ENCODE peak calls at places on chromosomes 7 and 10, in ten cellular contexts. One of them, this sample, is unnamed.

GRCh38 chr7:95324396-95324795 is at the start of gene PON1:
- DNase-seq in CD8-positive, alpha-beta memory T cell: peak; percentile 53
- DNase-seq in NCI-H345: no peak
- DNase-seq in right lobe of liver: peak; percentile 87
- DNase-seq in midbrain: no peak
- DNase-seq in RWPE1: no peak
- DNase-seq in head of caudate nucleus: no peak
- DNase-seq in spleen: peak; percentile 73
- DNase-seq in activated CD8-positive, alpha-beta T cell treated with anti-CD3 and anti-CD28 coated beads for 36 hours: peak; percentile 6
- DNase-seq in CD4-positive, alpha-beta T cell: no peak
- DNase-seq in this sample: peak; percentile 27

GRCh38 chr7:72336382-72336886 is 75.7 kb downstream of the CALN1 start:
- DNase-seq in RWPE1: no peak
- DNase-seq in right lobe of liver: no peak
- DNase-seq in activated CD8-positive, alpha-beta T cell treated with anti-CD3 and anti-CD28 coated beads for 36 hours: no peak
- DNase-seq in NCI-H345: no peak
- DNase-seq in midbrain: no peak
- DNase-seq in CD4-positive, alpha-beta T cell: no peak
- DNase-seq in CD8-positive, alpha-beta memory T cell: no peak
- DNase-seq in spleen: no peak
- DNase-seq in head of caudate nucleus: no peak
- DNase-seq in this sample: no peak

GRCh38 chr7:104980969-104981670 is 32.9 kb upstream of the KMT2E start:
- DNase-seq in right lobe of liver: no peak
- DNase-seq in RWPE1: peak; percentile 63
- DNase-seq in spleen: no peak
- DNase-seq in NCI-H345: peak; percentile 74
- DNase-seq in CD8-positive, alpha-beta memory T cell: no peak
- DNase-seq in head of caudate nucleus: no peak
- DNase-seq in CD4-positive, alpha-beta T cell: no peak
- DNase-seq in activated CD8-positive, alpha-beta T cell treated with anti-CD3 and anti-CD28 coated beads for 36 hours: no peak
- DNase-seq in midbrain: peak; percentile 76
- DNase-seq in this sample: peak; percentile 68

GRCh38 chr10:97025613-97026242 is 160.0 kb downstream of the SLIT1 start:
- DNase-seq in CD4-positive, alpha-beta T cell: peak; percentile 22
- DNase-seq in right lobe of liver: no peak
- DNase-seq in activated CD8-positive, alpha-beta T cell treated with anti-CD3 and anti-CD28 coated beads for 36 hours: peak; percentile 81
- DNase-seq in head of caudate nucleus: peak; percentile 77
- DNase-seq in NCI-H345: no peak
- DNase-seq in midbrain: peak; percentile 73
- DNase-seq in CD8-positive, alpha-beta memory T cell: peak; percentile 61
- DNase-seq in spleen: no peak
- DNase-seq in RWPE1: no peak
- DNase-seq in this sample: peak; percentile 84

GRCh38 chr10:70829543-70829942 is 13.8 kb downstream of the SGPL1 start:
- DNase-seq in head of caudate nucleus: no peak
- DNase-seq in spleen: no peak
- DNase-seq in CD8-positive, alpha-beta memory T cell: no peak
- DNase-seq in CD4-positive, alpha-beta T cell: no peak
- DNase-seq in midbrain: no peak
- DNase-seq in activated CD8-positive, alpha-beta T cell treated with anti-CD3 and anti-CD28 coated beads for 36 hours: no peak
- DNase-seq in right lobe of liver: no peak
- DNase-seq in NCI-H345: no peak
- DNase-seq in RWPE1: no peak
- DNase-seq in this sample: no peak

GRCh38 chr7:6636741-6637543 is at the start of gene ZNF316:
- DNase-seq in right lobe of liver: peak; percentile 78
- DNase-seq in activated CD8-positive, alpha-beta T cell treated with anti-CD3 and anti-CD28 coated beads for 36 hours: peak; percentile 55
- DNase-seq in midbrain: peak; percentile 73
- DNase-seq in spleen: peak; percentile 94
- DNase-seq in head of caudate nucleus: peak; percentile 69
- DNase-seq in RWPE1: peak; percentile 76
- DNase-seq in CD8-positive, alpha-beta memory T cell: peak; percentile 66
- DNase-seq in NCI-H345: peak; percentile 54
- DNase-seq in CD4-positive, alpha-beta T cell: peak; percentile 20
- DNase-seq in this sample: peak; percentile 80

GRCh38 chr10:97866524-97867219 is 17.0 kb downstream of the GOLGA7B start:
- DNase-seq in right lobe of liver: no peak
- DNase-seq in activated CD8-positive, alpha-beta T cell treated with anti-CD3 and anti-CD28 coated beads for 36 hours: no peak
- DNase-seq in CD4-positive, alpha-beta T cell: no peak
- DNase-seq in head of caudate nucleus: no peak
- DNase-seq in NCI-H345: no peak
- DNase-seq in RWPE1: no peak
- DNase-seq in midbrain: no peak
- DNase-seq in spleen: peak; percentile 39
- DNase-seq in CD8-positive, alpha-beta memory T cell: no peak
- DNase-seq in this sample: no peak

GRCh38 chr7:47940482-47941001 is 7.7 kb downstream of the PKD1L1 start:
- DNase-seq in spleen: peak; percentile 83
- DNase-seq in RWPE1: no peak
- DNase-seq in NCI-H345: no peak
- DNase-seq in right lobe of liver: no peak
- DNase-seq in head of caudate nucleus: no peak
- DNase-seq in CD4-positive, alpha-beta T cell: no peak
- DNase-seq in midbrain: no peak
- DNase-seq in activated CD8-positive, alpha-beta T cell treated with anti-CD3 and anti-CD28 coated beads for 36 hours: no peak
- DNase-seq in CD8-positive, alpha-beta memory T cell: no peak
- DNase-seq in this sample: no peak

GRCh38 chr7:30682131-30683083 is at the start of gene CRHR2:
- DNase-seq in midbrain: no peak
- DNase-seq in CD8-positive, alpha-beta memory T cell: no peak
- DNase-seq in right lobe of liver: no peak
- DNase-seq in RWPE1: no peak
- DNase-seq in spleen: no peak
- DNase-seq in activated CD8-positive, alpha-beta T cell treated with anti-CD3 and anti-CD28 coated beads for 36 hours: peak; percentile 56
- DNase-seq in NCI-H345: no peak
- DNase-seq in CD4-positive, alpha-beta T cell: no peak
- DNase-seq in head of caudate nucleus: no peak
- DNase-seq in this sample: no peak

GRCh38 chr7:46939558-46939957 is 642.4 kb downstream of the TNS3 start:
- DNase-seq in spleen: no peak
- DNase-seq in CD4-positive, alpha-beta T cell: no peak
- DNase-seq in right lobe of liver: no peak
- DNase-seq in NCI-H345: no peak
- DNase-seq in midbrain: no peak
- DNase-seq in activated CD8-positive, alpha-beta T cell treated with anti-CD3 and anti-CD28 coated beads for 36 hours: no peak
- DNase-seq in head of caudate nucleus: no peak
- DNase-seq in RWPE1: no peak
- DNase-seq in CD8-positive, alpha-beta memory T cell: no peak
- DNase-seq in this sample: peak; percentile 40

GRCh38 chr10:46515402-46516192 is 40.9 kb downstream of the GPRIN2 start:
- DNase-seq in spleen: peak; percentile 72
- DNase-seq in NCI-H345: no peak
- DNase-seq in CD4-positive, alpha-beta T cell: no peak
- DNase-seq in RWPE1: no peak
- DNase-seq in midbrain: no peak
- DNase-seq in head of caudate nucleus: no peak
- DNase-seq in right lobe of liver: no peak
- DNase-seq in activated CD8-positive, alpha-beta T cell treated with anti-CD3 and anti-CD28 coated beads for 36 hours: no peak
- DNase-seq in CD8-positive, alpha-beta memory T cell: peak; percentile 40
- DNase-seq in this sample: no peak

GRCh38 chr7:133698127-133698526 is 429.0 kb upstream of the LRGUK start:
- DNase-seq in activated CD8-positive, alpha-beta T cell treated with anti-CD3 and anti-CD28 coated beads for 36 hours: no peak
- DNase-seq in RWPE1: no peak
- DNase-seq in midbrain: no peak
- DNase-seq in CD4-positive, alpha-beta T cell: no peak
- DNase-seq in CD8-positive, alpha-beta memory T cell: no peak
- DNase-seq in NCI-H345: no peak
- DNase-seq in spleen: no peak
- DNase-seq in right lobe of liver: no peak
- DNase-seq in head of caudate nucleus: no peak
- DNase-seq in this sample: no peak

GRCh38 chr7:119936876-119937275 is 336.1 kb upstream of the KCND2 start:
- DNase-seq in right lobe of liver: no peak
- DNase-seq in RWPE1: no peak
- DNase-seq in head of caudate nucleus: no peak
- DNase-seq in spleen: no peak
- DNase-seq in CD4-positive, alpha-beta T cell: no peak
- DNase-seq in activated CD8-positive, alpha-beta T cell treated with anti-CD3 and anti-CD28 coated beads for 36 hours: no peak
- DNase-seq in NCI-H345: no peak
- DNase-seq in CD8-positive, alpha-beta memory T cell: no peak
- DNase-seq in midbrain: no peak
- DNase-seq in this sample: no peak

GRCh38 chr10:128046934-128047251 is 79.3 kb downstream of the MKI67 start:
- DNase-seq in CD8-positive, alpha-beta memory T cell: no peak
- DNase-seq in RWPE1: no peak
- DNase-seq in right lobe of liver: no peak
- DNase-seq in spleen: peak; percentile 91
- DNase-seq in NCI-H345: no peak
- DNase-seq in midbrain: no peak
- DNase-seq in activated CD8-positive, alpha-beta T cell treated with anti-CD3 and anti-CD28 coated beads for 36 hours: no peak
- DNase-seq in CD4-positive, alpha-beta T cell: no peak
- DNase-seq in head of caudate nucleus: no peak
- DNase-seq in this sample: no peak

GRCh38 chr10:121490906-121491519 is 107.2 kb downstream of the FGFR2 start:
- DNase-seq in spleen: no peak
- DNase-seq in activated CD8-positive, alpha-beta T cell treated with anti-CD3 and anti-CD28 coated beads for 36 hours: no peak
- DNase-seq in CD4-positive, alpha-beta T cell: no peak
- DNase-seq in head of caudate nucleus: no peak
- DNase-seq in RWPE1: no peak
- DNase-seq in NCI-H345: no peak
- DNase-seq in right lobe of liver: no peak
- DNase-seq in midbrain: no peak
- DNase-seq in CD8-positive, alpha-beta memory T cell: no peak
- DNase-seq in this sample: no peak

GRCh38 chr7:106964455-106964854 is 80.0 kb upstream of the PRKAR2B start:
- DNase-seq in head of caudate nucleus: no peak
- DNase-seq in midbrain: no peak
- DNase-seq in CD8-positive, alpha-beta memory T cell: no peak
- DNase-seq in NCI-H345: peak; percentile 31
- DNase-seq in right lobe of liver: no peak
- DNase-seq in RWPE1: no peak
- DNase-seq in activated CD8-positive, alpha-beta T cell treated with anti-CD3 and anti-CD28 coated beads for 36 hours: no peak
- DNase-seq in spleen: no peak
- DNase-seq in CD4-positive, alpha-beta T cell: no peak
- DNase-seq in this sample: no peak

GRCh38 chr10:128062837-128063563 is 63.2 kb downstream of the MKI67 start:
- DNase-seq in right lobe of liver: no peak
- DNase-seq in head of caudate nucleus: no peak
- DNase-seq in NCI-H345: no peak
- DNase-seq in midbrain: peak; percentile 12
- DNase-seq in activated CD8-positive, alpha-beta T cell treated with anti-CD3 and anti-CD28 coated beads for 36 hours: peak; percentile 73
- DNase-seq in CD4-positive, alpha-beta T cell: peak; percentile 32
- DNase-seq in RWPE1: no peak
- DNase-seq in CD8-positive, alpha-beta memory T cell: peak; percentile 70
- DNase-seq in spleen: peak; percentile 90
- DNase-seq in this sample: peak; percentile 75

GRCh38 chr10:91220194-91220953 is at the start of gene PCGF5:
- DNase-seq in activated CD8-positive, alpha-beta T cell treated with anti-CD3 and anti-CD28 coated beads for 36 hours: peak; percentile 90
- DNase-seq in midbrain: peak; percentile 90
- DNase-seq in spleen: peak; percentile 99
- DNase-seq in RWPE1: peak; percentile 93
- DNase-seq in head of caudate nucleus: peak; percentile 87
- DNase-seq in NCI-H345: peak; percentile 93
- DNase-seq in CD8-positive, alpha-beta memory T cell: peak; percentile 94
- DNase-seq in right lobe of liver: peak; percentile 97
- DNase-seq in CD4-positive, alpha-beta T cell: peak; percentile 95
- DNase-seq in this sample: peak; percentile 97

GRCh38 chr10:78806805-78807221 is 262.0 kb upstream of the ZMIZ1 start:
- DNase-seq in NCI-H345: no peak
- DNase-seq in CD8-positive, alpha-beta memory T cell: no peak
- DNase-seq in head of caudate nucleus: no peak
- DNase-seq in right lobe of liver: no peak
- DNase-seq in activated CD8-positive, alpha-beta T cell treated with anti-CD3 and anti-CD28 coated beads for 36 hours: no peak
- DNase-seq in midbrain: no peak
- DNase-seq in CD4-positive, alpha-beta T cell: no peak
- DNase-seq in RWPE1: peak; percentile 19
- DNase-seq in spleen: no peak
- DNase-seq in this sample: no peak

GRCh38 chr7:96188623-96188991 is 133.3 kb downstream of the SLC25A13 start:
- DNase-seq in CD8-positive, alpha-beta memory T cell: no peak
- DNase-seq in midbrain: no peak
- DNase-seq in CD4-positive, alpha-beta T cell: no peak
- DNase-seq in RWPE1: no peak
- DNase-seq in head of caudate nucleus: peak; percentile 19
- DNase-seq in spleen: no peak
- DNase-seq in activated CD8-positive, alpha-beta T cell treated with anti-CD3 and anti-CD28 coated beads for 36 hours: no peak
- DNase-seq in NCI-H345: no peak
- DNase-seq in right lobe of liver: no peak
- DNase-seq in this sample: no peak

GRCh38 chr10:1594372-1595241 is 142.7 kb downstream of the ADARB2 start:
- DNase-seq in spleen: no peak
- DNase-seq in right lobe of liver: no peak
- DNase-seq in midbrain: no peak
- DNase-seq in NCI-H345: no peak
- DNase-seq in head of caudate nucleus: no peak
- DNase-seq in CD8-positive, alpha-beta memory T cell: no peak
- DNase-seq in RWPE1: no peak
- DNase-seq in CD4-positive, alpha-beta T cell: no peak
- DNase-seq in activated CD8-positive, alpha-beta T cell treated with anti-CD3 and anti-CD28 coated beads for 36 hours: no peak
- DNase-seq in this sample: no peak

GRCh38 chr10:44310762-44311562 is 73.9 kb downstream of the CXCL12 start:
- DNase-seq in right lobe of liver: peak; percentile 86
- DNase-seq in CD4-positive, alpha-beta T cell: peak; percentile 48
- DNase-seq in midbrain: peak; percentile 90
- DNase-seq in spleen: peak; percentile 91
- DNase-seq in CD8-positive, alpha-beta memory T cell: peak; percentile 67
- DNase-seq in activated CD8-positive, alpha-beta T cell treated with anti-CD3 and anti-CD28 coated beads for 36 hours: peak; percentile 79
- DNase-seq in RWPE1: no peak
- DNase-seq in head of caudate nucleus: peak; percentile 90
- DNase-seq in NCI-H345: no peak
- DNase-seq in this sample: peak; percentile 80

GRCh38 chr10:72241853-72242252 is 25.8 kb upstream of the ASCC1 start:
- DNase-seq in NCI-H345: no peak
- DNase-seq in spleen: peak; percentile 31
- DNase-seq in right lobe of liver: peak; percentile 27
- DNase-seq in CD8-positive, alpha-beta memory T cell: no peak
- DNase-seq in RWPE1: no peak
- DNase-seq in activated CD8-positive, alpha-beta T cell treated with anti-CD3 and anti-CD28 coated beads for 36 hours: no peak
- DNase-seq in midbrain: no peak
- DNase-seq in head of caudate nucleus: no peak
- DNase-seq in CD4-positive, alpha-beta T cell: no peak
- DNase-seq in this sample: no peak

GRCh38 chr7:1950623-1951523 is 280.8 kb downstream of the ELFN1 start:
- DNase-seq in spleen: peak; percentile 86
- DNase-seq in RWPE1: no peak
- DNase-seq in right lobe of liver: peak; percentile 54
- DNase-seq in activated CD8-positive, alpha-beta T cell treated with anti-CD3 and anti-CD28 coated beads for 36 hours: peak; percentile 38
- DNase-seq in NCI-H345: peak; percentile 61
- DNase-seq in midbrain: no peak
- DNase-seq in CD4-positive, alpha-beta T cell: no peak
- DNase-seq in head of caudate nucleus: no peak
- DNase-seq in CD8-positive, alpha-beta memory T cell: peak; percentile 50
- DNase-seq in this sample: no peak

GRCh38 chr10:52906046-52906445 is 133.5 kb upstream of the MBL2 start:
- DNase-seq in NCI-H345: no peak
- DNase-seq in midbrain: no peak
- DNase-seq in spleen: no peak
- DNase-seq in activated CD8-positive, alpha-beta T cell treated with anti-CD3 and anti-CD28 coated beads for 36 hours: no peak
- DNase-seq in CD8-positive, alpha-beta memory T cell: no peak
- DNase-seq in head of caudate nucleus: peak; percentile 11
- DNase-seq in RWPE1: peak; percentile 18
- DNase-seq in CD4-positive, alpha-beta T cell: no peak
- DNase-seq in right lobe of liver: no peak
- DNase-seq in this sample: no peak

GRCh38 chr7:100837099-100837836 is 9.9 kb upstream of the EPHB4 start:
- DNase-seq in RWPE1: peak; percentile 51
- DNase-seq in activated CD8-positive, alpha-beta T cell treated with anti-CD3 and anti-CD28 coated beads for 36 hours: peak; percentile 78
- DNase-seq in CD4-positive, alpha-beta T cell: peak; percentile 59
- DNase-seq in NCI-H345: peak; percentile 84
- DNase-seq in head of caudate nucleus: peak; percentile 93
- DNase-seq in CD8-positive, alpha-beta memory T cell: peak; percentile 79
- DNase-seq in spleen: peak; percentile 97
- DNase-seq in midbrain: peak; percentile 91
- DNase-seq in right lobe of liver: peak; percentile 90
- DNase-seq in this sample: peak; percentile 90

GRCh38 chr10:71761105-71761511 is 12.2 kb downstream of the VSIR start:
- DNase-seq in activated CD8-positive, alpha-beta T cell treated with anti-CD3 and anti-CD28 coated beads for 36 hours: peak; percentile 66
- DNase-seq in RWPE1: peak; percentile 66
- DNase-seq in head of caudate nucleus: no peak
- DNase-seq in CD8-positive, alpha-beta memory T cell: peak; percentile 53
- DNase-seq in spleen: no peak
- DNase-seq in NCI-H345: no peak
- DNase-seq in midbrain: no peak
- DNase-seq in right lobe of liver: no peak
- DNase-seq in CD4-positive, alpha-beta T cell: no peak
- DNase-seq in this sample: no peak

GRCh38 chr7:49333180-49333881 is 409.0 kb downstream of the CDC14C start:
- DNase-seq in right lobe of liver: no peak
- DNase-seq in activated CD8-positive, alpha-beta T cell treated with anti-CD3 and anti-CD28 coated beads for 36 hours: no peak
- DNase-seq in spleen: no peak
- DNase-seq in head of caudate nucleus: no peak
- DNase-seq in midbrain: no peak
- DNase-seq in CD4-positive, alpha-beta T cell: no peak
- DNase-seq in CD8-positive, alpha-beta memory T cell: no peak
- DNase-seq in RWPE1: no peak
- DNase-seq in NCI-H345: no peak
- DNase-seq in this sample: peak; percentile 56

This sample was measured in GM12865.